ENCODE peak calls at places on chromosomes 13 and 19, in seven cellular contexts. One of them, this sample, is unnamed.

GRCh38 chr19:11697284-11697855 is 41.4 kb downstream of the ZNF823 start:
- DNase-seq in skeletal muscle cell: no peak
- DNase-seq in EL: no peak
- DNase-seq in GM04504: no peak
- DNase-seq in amniotic stem cell: no peak
- DNase-seq in stimulated activated CD4-positive, alpha-beta T cell treated with anti-CD3 and anti-CD28 coated beads, Interleukin-15, amount 100 ng/mL, for 48 hours: no peak
- DNase-seq in gastrocnemius medialis: no peak
- DNase-seq in this sample: no peak

GRCh38 chr13:109389892-109390345 is 396.5 kb downstream of the IRS2 start:
- DNase-seq in skeletal muscle cell: peak; percentile 84
- DNase-seq in EL: no peak
- DNase-seq in GM04504: peak; percentile 65
- DNase-seq in amniotic stem cell: no peak
- DNase-seq in stimulated activated CD4-positive, alpha-beta T cell treated with anti-CD3 and anti-CD28 coated beads, Interleukin-15, amount 100 ng/mL, for 48 hours: no peak
- DNase-seq in gastrocnemius medialis: no peak
- DNase-seq in this sample: peak; percentile 40

GRCh38 chr19:1906985-1907562 is 1.9 kb downstream of the ADAT3 start:
- DNase-seq in skeletal muscle cell: no peak
- DNase-seq in EL: no peak
- DNase-seq in GM04504: no peak
- DNase-seq in amniotic stem cell: no peak
- DNase-seq in stimulated activated CD4-positive, alpha-beta T cell treated with anti-CD3 and anti-CD28 coated beads, Interleukin-15, amount 100 ng/mL, for 48 hours: no peak
- DNase-seq in gastrocnemius medialis: no peak
- DNase-seq in this sample: no peak

GRCh38 chr13:48235100-48235813 is 2.3 kb downstream of the ITM2B start:
- DNase-seq in skeletal muscle cell: no peak
- DNase-seq in EL: peak; percentile 62
- DNase-seq in GM04504: no peak
- DNase-seq in amniotic stem cell: no peak
- DNase-seq in stimulated activated CD4-positive, alpha-beta T cell treated with anti-CD3 and anti-CD28 coated beads, Interleukin-15, amount 100 ng/mL, for 48 hours: no peak
- DNase-seq in gastrocnemius medialis: peak; percentile 44
- DNase-seq in this sample: no peak

GRCh38 chr13:79659161-79659560 is 178.2 kb downstream of the NDFIP2 start:
- DNase-seq in skeletal muscle cell: peak; percentile 77
- DNase-seq in EL: no peak
- DNase-seq in GM04504: no peak
- DNase-seq in amniotic stem cell: no peak
- DNase-seq in stimulated activated CD4-positive, alpha-beta T cell treated with anti-CD3 and anti-CD28 coated beads, Interleukin-15, amount 100 ng/mL, for 48 hours: no peak
- DNase-seq in gastrocnemius medialis: peak; percentile 58
- DNase-seq in this sample: no peak

GRCh38 chr19:38224014-38224862 is at the start of gene DPF1:
- DNase-seq in skeletal muscle cell: no peak
- DNase-seq in EL: peak; percentile 84
- DNase-seq in GM04504: peak; percentile 43
- DNase-seq in amniotic stem cell: peak; percentile 26
- DNase-seq in stimulated activated CD4-positive, alpha-beta T cell treated with anti-CD3 and anti-CD28 coated beads, Interleukin-15, amount 100 ng/mL, for 48 hours: no peak
- DNase-seq in gastrocnemius medialis: no peak
- DNase-seq in this sample: no peak

GRCh38 chr13:110114351-110114750 is 192.6 kb downstream of the COL4A1 start:
- DNase-seq in skeletal muscle cell: no peak
- DNase-seq in EL: no peak
- DNase-seq in GM04504: no peak
- DNase-seq in amniotic stem cell: no peak
- DNase-seq in stimulated activated CD4-positive, alpha-beta T cell treated with anti-CD3 and anti-CD28 coated beads, Interleukin-15, amount 100 ng/mL, for 48 hours: no peak
- DNase-seq in gastrocnemius medialis: no peak
- DNase-seq in this sample: no peak

GRCh38 chr13:99417151-99417820 is 84.0 kb upstream of the TM9SF2 start:
- DNase-seq in skeletal muscle cell: no peak
- DNase-seq in EL: no peak
- DNase-seq in GM04504: no peak
- DNase-seq in amniotic stem cell: no peak
- DNase-seq in stimulated activated CD4-positive, alpha-beta T cell treated with anti-CD3 and anti-CD28 coated beads, Interleukin-15, amount 100 ng/mL, for 48 hours: no peak
- DNase-seq in gastrocnemius medialis: no peak
- DNase-seq in this sample: no peak

GRCh38 chr13:25468330-25469178 is 96.8 kb downstream of the ATP8A2 start:
- DNase-seq in skeletal muscle cell: no peak
- DNase-seq in EL: peak; percentile 5
- DNase-seq in GM04504: no peak
- DNase-seq in amniotic stem cell: no peak
- DNase-seq in stimulated activated CD4-positive, alpha-beta T cell treated with anti-CD3 and anti-CD28 coated beads, Interleukin-15, amount 100 ng/mL, for 48 hours: no peak
- DNase-seq in gastrocnemius medialis: no peak
- DNase-seq in this sample: no peak

GRCh38 chr19:51980116-51980736 is 6.4 kb downstream of the ZNF350 start:
- DNase-seq in skeletal muscle cell: peak; percentile 17
- DNase-seq in EL: no peak
- DNase-seq in GM04504: no peak
- DNase-seq in amniotic stem cell: no peak
- DNase-seq in stimulated activated CD4-positive, alpha-beta T cell treated with anti-CD3 and anti-CD28 coated beads, Interleukin-15, amount 100 ng/mL, for 48 hours: no peak
- DNase-seq in gastrocnemius medialis: no peak
- DNase-seq in this sample: no peak

GRCh38 chr19:33878912-33879810 is 82.5 kb downstream of the KCTD15 start:
- DNase-seq in skeletal muscle cell: no peak
- DNase-seq in EL: no peak
- DNase-seq in GM04504: no peak
- DNase-seq in amniotic stem cell: no peak
- DNase-seq in stimulated activated CD4-positive, alpha-beta T cell treated with anti-CD3 and anti-CD28 coated beads, Interleukin-15, amount 100 ng/mL, for 48 hours: no peak
- DNase-seq in gastrocnemius medialis: no peak
- DNase-seq in this sample: no peak

GRCh38 chr13:99067160-99067985 is 89.5 kb upstream of the DOCK9 start:
- DNase-seq in skeletal muscle cell: no peak
- DNase-seq in EL: peak; percentile 89
- DNase-seq in GM04504: no peak
- DNase-seq in amniotic stem cell: peak; percentile 29
- DNase-seq in stimulated activated CD4-positive, alpha-beta T cell treated with anti-CD3 and anti-CD28 coated beads, Interleukin-15, amount 100 ng/mL, for 48 hours: no peak
- DNase-seq in gastrocnemius medialis: no peak
- DNase-seq in this sample: peak; percentile 84

GRCh38 chr19:3680939-3681338 is 19.3 kb downstream of the PIP5K1C start:
- DNase-seq in skeletal muscle cell: no peak
- DNase-seq in EL: no peak
- DNase-seq in GM04504: no peak
- DNase-seq in amniotic stem cell: no peak
- DNase-seq in stimulated activated CD4-positive, alpha-beta T cell treated with anti-CD3 and anti-CD28 coated beads, Interleukin-15, amount 100 ng/mL, for 48 hours: no peak
- DNase-seq in gastrocnemius medialis: no peak
- DNase-seq in this sample: no peak